ENCODE peak calls at places on chromosomes 1 and 21, in four cellular contexts. One of them, this sample, is unnamed.

GRCh38 chr21:45575304-45575992 is 33.2 kb upstream of the SLC19A1 start:
- DNase-seq in astrocyte of the cerebellum: no peak
- DNase-seq in lower leg skin: no peak
- DNase-seq in naive thymus-derived CD4-positive, alpha-beta T cell: no peak
- DNase-seq in this sample: no peak

GRCh38 chr1:57411262-57411661 is 12.6 kb downstream of the DAB1 start:
- DNase-seq in astrocyte of the cerebellum: peak
- DNase-seq in lower leg skin: no peak
- DNase-seq in naive thymus-derived CD4-positive, alpha-beta T cell: no peak
- DNase-seq in this sample: peak

GRCh38 chr1:27527857-27528700 is 38.1 kb upstream of the WASF2 start:
- DNase-seq in astrocyte of the cerebellum: no peak
- DNase-seq in lower leg skin: peak
- DNase-seq in naive thymus-derived CD4-positive, alpha-beta T cell: peak
- DNase-seq in this sample: no peak

GRCh38 chr1:235502601-235503332 is 1.5 kb downstream of the B3GALNT2 start:
- DNase-seq in astrocyte of the cerebellum: no peak
- DNase-seq in lower leg skin: no peak
- DNase-seq in naive thymus-derived CD4-positive, alpha-beta T cell: no peak
- DNase-seq in this sample: no peak

GRCh38 chr1:12172042-12172851 is 5.5 kb downstream of the TNFRSF1B start:
- DNase-seq in astrocyte of the cerebellum: no peak
- DNase-seq in lower leg skin: no peak
- DNase-seq in naive thymus-derived CD4-positive, alpha-beta T cell: no peak
- DNase-seq in this sample: no peak

GRCh38 chr1:158649052-158649451 is 37.5 kb downstream of the SPTA1 start:
- DNase-seq in astrocyte of the cerebellum: no peak
- DNase-seq in lower leg skin: no peak
- DNase-seq in naive thymus-derived CD4-positive, alpha-beta T cell: no peak
- DNase-seq in this sample: no peak

GRCh38 chr1:240709676-240710075 is 97.7 kb upstream of the GREM2 start:
- DNase-seq in astrocyte of the cerebellum: no peak
- DNase-seq in lower leg skin: no peak
- DNase-seq in naive thymus-derived CD4-positive, alpha-beta T cell: no peak
- DNase-seq in this sample: no peak

GRCh38 chr1:5998906-5999301 is 6.7 kb upstream of the NPHP4 start:
- DNase-seq in astrocyte of the cerebellum: no peak
- DNase-seq in lower leg skin: no peak
- DNase-seq in naive thymus-derived CD4-positive, alpha-beta T cell: no peak
- DNase-seq in this sample: no peak

GRCh38 chr1:209583408-209583807 is at the start of gene CAMK1G:
- DNase-seq in astrocyte of the cerebellum: no peak
- DNase-seq in lower leg skin: no peak
- DNase-seq in naive thymus-derived CD4-positive, alpha-beta T cell: no peak
- DNase-seq in this sample: no peak

GRCh38 chr1:239952348-239953307 is 139.1 kb upstream of the FMN2 start:
- DNase-seq in astrocyte of the cerebellum: no peak
- DNase-seq in lower leg skin: no peak
- DNase-seq in naive thymus-derived CD4-positive, alpha-beta T cell: no peak
- DNase-seq in this sample: no peak

GRCh38 chr1:111351700-111352099 is 61.0 kb downstream of the CHIA start:
- DNase-seq in astrocyte of the cerebellum: no peak
- DNase-seq in lower leg skin: no peak
- DNase-seq in naive thymus-derived CD4-positive, alpha-beta T cell: no peak
- DNase-seq in this sample: no peak

GRCh38 chr1:30679976-30680305 is 43.4 kb downstream of the MATN1 start:
- DNase-seq in astrocyte of the cerebellum: no peak
- DNase-seq in lower leg skin: no peak
- DNase-seq in naive thymus-derived CD4-positive, alpha-beta T cell: no peak
- DNase-seq in this sample: no peak

GRCh38 chr1:106254748-106255147 is 801.7 kb upstream of the PRMT6 start:
- DNase-seq in astrocyte of the cerebellum: no peak
- DNase-seq in lower leg skin: no peak
- DNase-seq in naive thymus-derived CD4-positive, alpha-beta T cell: no peak
- DNase-seq in this sample: peak

GRCh38 chr1:101112051-101112770 is 86.6 kb upstream of the DPH5 start:
- DNase-seq in astrocyte of the cerebellum: no peak
- DNase-seq in lower leg skin: peak
- DNase-seq in naive thymus-derived CD4-positive, alpha-beta T cell: peak
- DNase-seq in this sample: no peak

DNA sequence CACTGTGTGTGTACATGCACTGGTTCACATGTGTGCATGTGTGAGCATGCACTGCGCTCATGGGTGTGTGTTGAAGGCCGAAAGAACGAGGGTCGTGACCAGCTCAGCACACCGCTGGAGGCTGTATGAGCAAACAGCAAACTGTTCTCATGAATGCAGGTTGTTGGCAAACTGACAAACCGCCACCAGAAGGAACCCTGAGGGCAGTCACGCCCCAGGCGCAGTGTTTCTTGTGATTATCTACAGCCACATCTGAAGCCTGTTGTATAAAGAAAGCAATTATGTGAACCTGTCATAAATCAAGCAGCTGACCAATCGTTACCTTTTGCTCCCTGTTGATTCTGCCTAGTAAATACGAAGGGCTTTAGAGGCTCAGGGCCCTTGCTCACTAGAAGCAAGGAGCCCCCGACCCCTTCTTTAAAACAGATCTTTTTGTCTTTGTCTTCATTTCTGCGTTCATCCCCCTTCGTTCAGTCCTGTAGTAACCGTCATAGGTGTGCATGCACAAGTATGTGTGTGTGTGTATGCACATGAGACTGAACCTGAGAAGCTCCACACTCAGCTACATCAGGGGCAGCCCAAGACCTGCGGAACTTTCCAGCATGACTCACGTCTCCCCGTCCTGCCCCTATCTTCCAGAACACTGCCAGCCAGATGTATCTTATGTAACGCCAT is 16.8 kb upstream of the RIPK4 start:
- DNase-seq in astrocyte of the cerebellum: peak
- DNase-seq in lower leg skin: no peak
- DNase-seq in naive thymus-derived CD4-positive, alpha-beta T cell: no peak
- DNase-seq in this sample: no peak
- H3K4me3 ChIP-seq in astrocyte of the cerebellum: no peak
- H3K4me3 ChIP-seq in lower leg skin: no peak
- H3K4me3 ChIP-seq in naive thymus-derived CD4-positive, alpha-beta T cell: no peak
- H3K4me3 ChIP-seq in this sample: no peak

GRCh38 chr21:35430260-35430659 is 381.2 kb upstream of the RUNX1 start:
- DNase-seq in astrocyte of the cerebellum: no peak
- DNase-seq in lower leg skin: no peak
- DNase-seq in naive thymus-derived CD4-positive, alpha-beta T cell: no peak
- DNase-seq in this sample: no peak

GRCh38 chr21:35428489-35428888 is 379.4 kb upstream of the RUNX1 start:
- DNase-seq in astrocyte of the cerebellum: no peak
- DNase-seq in lower leg skin: peak
- DNase-seq in naive thymus-derived CD4-positive, alpha-beta T cell: peak
- DNase-seq in this sample: peak

GRCh38 chr21:35428041-35428400 is 378.9 kb upstream of the RUNX1 start:
- DNase-seq in astrocyte of the cerebellum: no peak
- DNase-seq in lower leg skin: no peak
- DNase-seq in naive thymus-derived CD4-positive, alpha-beta T cell: no peak
- DNase-seq in this sample: no peak

GRCh38 chr21:35427320-35428040 is 378.4 kb upstream of the RUNX1 start:
- DNase-seq in astrocyte of the cerebellum: no peak
- DNase-seq in lower leg skin: peak
- DNase-seq in naive thymus-derived CD4-positive, alpha-beta T cell: no peak
- DNase-seq in this sample: no peak

DNA sequence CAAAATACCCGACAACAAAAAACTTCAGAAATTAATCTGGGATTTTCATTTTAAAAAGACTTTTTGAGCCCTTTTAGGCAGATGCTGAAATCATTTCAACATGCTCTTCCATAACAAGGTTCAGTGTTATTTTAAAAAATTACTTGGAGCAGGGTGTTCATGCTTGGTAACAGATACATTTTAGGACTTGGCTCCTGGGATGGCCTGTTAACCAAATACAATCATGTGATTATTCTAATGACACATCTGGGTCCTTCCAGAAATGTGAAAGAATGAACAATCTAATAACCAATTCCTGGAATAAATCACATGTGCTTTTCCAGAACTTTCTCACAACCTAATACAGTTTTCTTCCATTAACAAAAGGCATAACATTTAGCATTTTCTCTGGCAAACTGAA is 379.8 kb upstream of the RUNX1 start:
- DNase-seq in astrocyte of the cerebellum: no peak
- DNase-seq in lower leg skin: no peak
- DNase-seq in naive thymus-derived CD4-positive, alpha-beta T cell: no peak
- DNase-seq in this sample: no peak
- H3K4me3 ChIP-seq in astrocyte of the cerebellum: no peak
- H3K4me3 ChIP-seq in lower leg skin: no peak
- H3K4me3 ChIP-seq in naive thymus-derived CD4-positive, alpha-beta T cell: no peak
- H3K4me3 ChIP-seq in this sample: no peak

GRCh38 chr1:202012544-202013478 is 2.4 kb downstream of the ELF3 start:
- DNase-seq in astrocyte of the cerebellum: no peak
- DNase-seq in lower leg skin: no peak
- DNase-seq in naive thymus-derived CD4-positive, alpha-beta T cell: no peak
- DNase-seq in this sample: no peak
- H3K4me3 ChIP-seq in astrocyte of the cerebellum: no peak
- H3K4me3 ChIP-seq in lower leg skin: no peak
- H3K4me3 ChIP-seq in naive thymus-derived CD4-positive, alpha-beta T cell: no peak
- H3K4me3 ChIP-seq in this sample: no peak

GRCh38 chr1:2247760-2248126 is 19.6 kb downstream of the SKI start:
- DNase-seq in astrocyte of the cerebellum: no peak
- DNase-seq in lower leg skin: no peak
- DNase-seq in naive thymus-derived CD4-positive, alpha-beta T cell: no peak
- DNase-seq in this sample: no peak
- H3K4me3 ChIP-seq in astrocyte of the cerebellum: no peak
- H3K4me3 ChIP-seq in lower leg skin: no peak
- H3K4me3 ChIP-seq in naive thymus-derived CD4-positive, alpha-beta T cell: no peak
- H3K4me3 ChIP-seq in this sample: no peak

This sample was measured in skeletal muscle cell.